ENCODE peak calls at places on chromosomes 13 and 19, in four cellular contexts. One of them, this sample, is unnamed.

GRCh38 chr19:50387176-50387867 is 3.2 kb downstream of the POLD1 start:
- DNase-seq in MM.1S: no peak
- DNase-seq in heart left ventricle: peak; percentile 37
- DNase-seq in tibial artery: no peak
- DNase-seq in this sample: no peak

GRCh38 chr19:16566161-16566560 is 6.1 kb downstream of the SLC35E1 start:
- DNase-seq in MM.1S: peak; percentile 91
- DNase-seq in heart left ventricle: no peak
- DNase-seq in tibial artery: no peak
- DNase-seq in this sample: no peak

GRCh38 chr13:97276862-97277269 is 54.7 kb downstream of the MBNL2 start:
- DNase-seq in MM.1S: no peak
- DNase-seq in heart left ventricle: no peak
- DNase-seq in tibial artery: no peak
- DNase-seq in this sample: no peak

GRCh38 chr19:11659612-11660011 is 62.3 kb downstream of the ZNF627 start:
- DNase-seq in MM.1S: peak; percentile 36
- DNase-seq in heart left ventricle: no peak
- DNase-seq in tibial artery: no peak
- DNase-seq in this sample: no peak

GRCh38 chr19:20558011-20558410 is 7.6 kb downstream of the ZNF737 start:
- DNase-seq in MM.1S: no peak
- DNase-seq in heart left ventricle: no peak
- DNase-seq in tibial artery: no peak
- DNase-seq in this sample: no peak

GRCh38 chr13:32212420-32212819 is 102.7 kb downstream of the ZAR1L start:
- DNase-seq in MM.1S: no peak
- DNase-seq in heart left ventricle: no peak
- DNase-seq in tibial artery: no peak
- DNase-seq in this sample: no peak

GRCh38 chr13:89609318-89609717 is 1738.2 kb upstream of the MIR17HG start:
- DNase-seq in MM.1S: no peak
- DNase-seq in heart left ventricle: no peak
- DNase-seq in tibial artery: no peak
- DNase-seq in this sample: no peak

GRCh38 chr13:40922437-40923040 is 96.6 kb downstream of the ELF1 start:
- DNase-seq in MM.1S: no peak
- DNase-seq in heart left ventricle: peak; percentile 29
- DNase-seq in tibial artery: no peak
- DNase-seq in this sample: no peak

GRCh38 chr13:92802776-92803175 is 423.8 kb upstream of the GPC6 start:
- DNase-seq in MM.1S: no peak
- DNase-seq in heart left ventricle: no peak
- DNase-seq in tibial artery: no peak
- DNase-seq in this sample: no peak

GRCh38 chr13:27425918-27426630 is 1.7 kb downstream of the GTF3A start:
- DNase-seq in MM.1S: peak; percentile 52
- DNase-seq in heart left ventricle: peak; percentile 86
- DNase-seq in tibial artery: peak; percentile 76
- DNase-seq in this sample: peak; percentile 86

GRCh38 chr19:36049080-36049698 is 4.9 kb downstream of the THAP8 start:
- DNase-seq in MM.1S: no peak
- DNase-seq in heart left ventricle: no peak
- DNase-seq in tibial artery: no peak
- DNase-seq in this sample: no peak

GRCh38 chr13:57739791-57740190 is 108.2 kb downstream of the PCDH17 start:
- DNase-seq in MM.1S: no peak
- DNase-seq in heart left ventricle: no peak
- DNase-seq in tibial artery: no peak
- DNase-seq in this sample: no peak

GRCh38 chr13:34357435-34358232 is 539.7 kb downstream of the RFC3 start:
- DNase-seq in MM.1S: no peak
- DNase-seq in heart left ventricle: no peak
- DNase-seq in tibial artery: no peak
- DNase-seq in this sample: no peak

GRCh38 chr19:42401365-42402303 is 11.5 kb upstream of the CNFN start:
- DNase-seq in MM.1S: peak; percentile 51
- DNase-seq in heart left ventricle: peak; percentile 83
- DNase-seq in tibial artery: peak; percentile 79
- DNase-seq in this sample: peak; percentile 95

GRCh38 chr19:5588441-5588840 is 20.7 kb upstream of the TINCR start:
- DNase-seq in MM.1S: no peak
- DNase-seq in heart left ventricle: no peak
- DNase-seq in tibial artery: no peak
- DNase-seq in this sample: no peak
- H3K4me3 ChIP-seq in MM.1S: no peak overlapping the region
- H3K4me3 ChIP-seq in heart left ventricle: no peak overlapping the region
- H3K4me3 ChIP-seq in tibial artery: no peak overlapping the region
- H3K4me3 ChIP-seq in this sample: no peak overlapping the region

GRCh38 chr19:38201731-38202130 is 22.3 kb downstream of the DPF1 start:
- DNase-seq in MM.1S: no peak
- DNase-seq in heart left ventricle: no peak
- DNase-seq in tibial artery: no peak
- DNase-seq in this sample: no peak
- H3K4me1 ChIP-seq in MM.1S: no peaks in the 10 kb centered on the region
- H3K4me1 ChIP-seq in heart left ventricle: no peaks in the 10 kb centered on the region
- H3K4me1 ChIP-seq in tibial artery: no peaks in the 10 kb centered on the region
- H3K4me1 ChIP-seq in this sample: no peaks in the 10 kb centered on the region

DNA sequence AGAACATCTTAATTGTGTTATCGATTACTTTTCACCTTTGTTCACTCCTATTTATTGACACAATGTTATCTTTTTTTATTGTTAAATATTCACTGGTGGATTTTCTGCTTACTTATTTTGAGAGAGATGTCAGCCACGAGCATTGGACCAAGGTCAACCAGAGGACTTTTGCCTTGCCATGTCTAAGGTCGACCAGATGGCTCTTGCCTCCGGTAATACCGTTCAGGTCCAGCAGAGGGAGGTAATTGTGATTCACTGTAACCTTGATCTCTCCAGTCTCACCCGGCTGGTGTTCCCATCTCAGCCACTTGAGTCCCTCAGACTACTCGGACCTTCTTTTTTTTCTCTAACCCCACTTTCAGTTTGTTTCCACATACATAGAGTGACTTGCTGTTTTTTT is 1438.1 kb downstream of the UQCRFS1 start:
- DNase-seq in MM.1S: peak; percentile 45
- DNase-seq in heart left ventricle: no peak
- DNase-seq in tibial artery: no peak
- DNase-seq in this sample: no peak
- TF ChIP-seq CTCF in MM.1S: peak; percentile 43
- TF ChIP-seq CTCF in heart left ventricle: peak; percentile 16
- TF ChIP-seq CTCF in tibial artery: no peak
- TF ChIP-seq CTCF in this sample: no peak

DNA sequence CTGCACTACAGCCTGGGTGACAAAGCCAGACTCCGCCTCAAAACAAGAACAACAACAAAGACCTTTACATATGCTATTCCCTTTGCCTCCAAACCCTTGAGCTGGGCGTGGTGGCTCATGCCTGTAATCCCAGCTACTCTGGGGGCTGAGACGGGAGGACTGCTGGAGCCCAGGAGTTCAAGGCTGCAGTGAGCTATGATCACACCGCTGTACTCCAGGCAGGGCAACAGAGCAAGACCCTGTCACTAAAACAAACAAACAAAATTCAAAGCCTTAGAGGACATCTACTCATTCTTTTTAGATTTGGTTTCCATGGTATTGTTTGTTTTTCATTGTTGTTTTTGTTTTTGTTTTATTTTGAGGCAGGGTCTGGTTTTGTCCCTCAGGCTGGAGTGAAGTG is 7.8 kb downstream of the ACER1 start:
- DNase-seq in MM.1S: no peak
- DNase-seq in heart left ventricle: no peak
- DNase-seq in tibial artery: no peak
- DNase-seq in this sample: no peak
- H3K4me3 ChIP-seq in MM.1S: no peak overlapping the region
- H3K4me3 ChIP-seq in heart left ventricle: no peak overlapping the region
- H3K4me3 ChIP-seq in tibial artery: no peak overlapping the region
- H3K4me3 ChIP-seq in this sample: no peak overlapping the region

GRCh38 chr19:54206831-54207177 is 6.1 kb downstream of the RPS9 start:
- DNase-seq in MM.1S: no peak
- DNase-seq in heart left ventricle: no peak
- DNase-seq in tibial artery: no peak
- DNase-seq in this sample: no peak

GRCh38 chr19:54203151-54203611 is 2.5 kb downstream of the RPS9 start:
- DNase-seq in MM.1S: no peak
- DNase-seq in heart left ventricle: no peak
- DNase-seq in tibial artery: no peak
- DNase-seq in this sample: no peak

GRCh38 chr19:54206030-54206830 is 5.6 kb downstream of the RPS9 start:
- DNase-seq in MM.1S: no peak
- DNase-seq in heart left ventricle: no peak
- DNase-seq in tibial artery: no peak
- DNase-seq in this sample: peak; percentile 60

GRCh38 chr19:54201980-54202379 is 1.3 kb downstream of the RPS9 start:
- DNase-seq in MM.1S: no peak
- DNase-seq in heart left ventricle: no peak
- DNase-seq in tibial artery: no peak
- DNase-seq in this sample: no peak

DNA sequence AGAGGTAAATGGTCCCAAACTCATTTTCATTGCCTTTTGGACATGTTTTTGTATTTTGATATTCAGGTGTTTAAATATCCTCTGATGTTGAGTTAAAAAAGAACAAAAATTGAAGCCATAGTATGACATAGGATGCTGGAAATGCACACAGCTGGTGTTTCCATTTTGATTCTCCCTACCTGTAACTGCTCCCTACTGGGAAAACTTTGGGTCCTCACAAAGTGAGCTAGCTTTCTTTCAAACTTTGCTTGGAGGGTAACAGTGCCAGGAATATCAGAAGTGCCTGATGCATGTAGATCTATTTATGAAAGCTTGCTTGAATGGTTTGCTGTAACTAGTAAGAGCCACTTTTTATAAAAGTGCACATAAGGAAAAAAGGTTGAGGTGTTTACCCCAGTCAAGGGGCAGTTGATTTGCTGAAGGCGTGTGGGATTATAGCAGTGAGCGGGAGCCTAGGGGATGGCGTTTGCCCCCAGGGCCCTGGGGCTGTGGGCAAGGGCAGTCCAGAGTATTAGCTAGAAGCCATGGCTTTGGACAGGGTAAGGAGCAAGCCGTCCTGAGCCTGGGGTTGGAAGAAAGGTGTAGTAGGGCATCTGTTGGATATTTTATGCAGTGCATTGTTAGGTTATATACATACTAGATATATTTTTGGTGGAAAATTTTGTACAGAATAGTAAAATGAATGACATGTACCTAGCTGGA is 4.3 kb downstream of the RPS9 start:
- DNase-seq in MM.1S: no peak
- DNase-seq in heart left ventricle: no peak
- DNase-seq in tibial artery: no peak
- DNase-seq in this sample: no peak
- H3K4me1 ChIP-seq in MM.1S: peaks cover 28% of the 10 kb centered on the region
- H3K4me1 ChIP-seq in heart left ventricle: peaks cover 78% of the 10 kb centered on the region
- H3K4me1 ChIP-seq in tibial artery: peaks cover 55% of the 10 kb centered on the region
- H3K4me1 ChIP-seq in this sample: peaks cover 81% of the 10 kb centered on the region

GRCh38 chr19:54881884-54882283 is 7.8 kb downstream of the FCAR start:
- DNase-seq in MM.1S: no peak
- DNase-seq in heart left ventricle: no peak
- DNase-seq in tibial artery: no peak
- DNase-seq in this sample: no peak

GRCh38 chr19:54883228-54883627 is 9.2 kb downstream of the FCAR start:
- DNase-seq in MM.1S: no peak
- DNase-seq in heart left ventricle: no peak
- DNase-seq in tibial artery: no peak
- DNase-seq in this sample: no peak

DNA sequence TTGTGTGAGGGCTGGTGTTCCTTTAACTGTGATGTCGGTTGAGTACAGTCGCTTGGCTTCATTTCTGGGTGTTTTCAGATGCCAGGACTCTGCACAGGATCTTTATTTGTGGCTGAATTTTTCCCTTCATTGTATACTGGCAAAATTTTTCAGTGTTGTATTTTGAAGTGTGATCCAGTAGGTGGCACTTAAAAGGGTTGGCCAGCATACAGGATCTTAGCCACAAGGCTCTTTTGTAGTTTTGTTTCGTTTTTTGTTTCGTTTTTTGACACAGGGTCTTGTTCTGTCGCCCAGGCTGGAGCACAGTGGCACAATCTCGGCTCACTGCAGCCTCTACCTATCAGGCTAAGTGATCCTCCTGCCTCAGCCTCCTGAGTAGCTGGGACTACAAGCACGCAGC is 8.7 kb downstream of the FCAR start:
- DNase-seq in MM.1S: peak; percentile 86
- DNase-seq in heart left ventricle: no peak
- DNase-seq in tibial artery: no peak
- DNase-seq in this sample: no peak
- TF ChIP-seq CTCF in MM.1S: peak; percentile 52
- TF ChIP-seq CTCF in heart left ventricle: no peak
- TF ChIP-seq CTCF in tibial artery: no peak
- TF ChIP-seq CTCF in this sample: no peak